ENCODE peak calls at places on chromosomes 2 and 18, in seven cellular contexts. E is left ventricle myocardium inferior, O is AG09319, Y is GM04504, L is midbrain, G is choroid plexus epithelial cell, I is NCI-H446 treated with DMSO at 0.1 percent for 48 hours. Z is an unnamed sample.

GRCh38 chr2:108182489-108182888 is 57.3 kb upstream of the SULT1C3 start:
- DNase-seq in E (no peak), O (no peak), Y (no peak), L (no peak), G (peak), I (no peak), Z (peak)

GRCh38 chr2:222613715-222614331 is 42.1 kb downstream of the FARSB start:
- DNase-seq in E (no peak), O (no peak), Y (no peak), L (peak), G (peak), I (peak), Z (peak)

GRCh38 chr2:240988571-240989271 is 9.7 kb upstream of the SNED1 start:
- DNase-seq in E (no peak), O (no peak), Y (no peak), L (no peak), G (no peak), I (no peak), Z (no peak)

GRCh38 chr2:170163666-170164065 is 14.3 kb upstream of the MYO3B start:
- DNase-seq in E (no peak), O (no peak), Y (no peak), L (no peak), G (no peak), I (no peak), Z (no peak)

GRCh38 chr2:127415593-127416485 is 2.4 kb upstream of the PROC start:
- DNase-seq in E (peak), O (no peak), Y (no peak), L (peak), G (peak), I (no peak), Z (peak)

GRCh38 chr18:7000484-7001096 is 117.0 kb downstream of the LAMA1 start:
- DNase-seq in E (no peak), O (peak), Y (peak), L (no peak), G (peak), I (no peak), Z (peak)

GRCh38 chr2:215921884-215922283 is 91.5 kb downstream of the MREG start:
- DNase-seq in E (no peak), O (peak), Y (no peak), L (no peak), G (peak), I (no peak), Z (peak)

GRCh38 chr2:42804338-42804737 is 12.0 kb upstream of the HAAO start:
- DNase-seq in E (no peak), O (peak), Y (no peak), L (no peak), G (peak), I (no peak), Z (no peak)

GRCh38 chr2:101219281-101219680 is 33.4 kb upstream of the CNOT11 start:
- DNase-seq in E (no peak), O (no peak), Y (no peak), L (no peak), G (no peak), I (no peak), Z (no peak)

GRCh38 chr2:98558852-98559530 is 49.3 kb downstream of the COA5 start:
- DNase-seq in E (no peak), O (no peak), Y (no peak), L (no peak), G (no peak), I (no peak), Z (no peak)

GRCh38 chr2:71419976-71420375 is 33.4 kb upstream of the DYSF start:
- DNase-seq in E (no peak), O (no peak), Y (no peak), L (no peak), G (no peak), I (no peak), Z (no peak)

GRCh38 chr2:128416781-128417180 is 98.1 kb upstream of the HS6ST1 start:
- DNase-seq in E (no peak), O (no peak), Y (no peak), L (no peak), G (no peak), I (no peak), Z (no peak)

GRCh38 chr2:162821176-162821575 is 17.4 kb downstream of the KCNH7 start:
- DNase-seq in E (no peak), O (no peak), Y (no peak), L (no peak), G (peak), I (no peak), Z (peak)

GRCh38 chr2:218284106-218284811 is 8.0 kb downstream of the TMBIM1 start:
- DNase-seq in E (no peak), O (no peak), Y (no peak), L (no peak), G (peak), I (no peak), Z (no peak)

GRCh38 chr2:177797808-177798207 is 274.8 kb downstream of the PDE11A start:
- DNase-seq in E (no peak), O (no peak), Y (no peak), L (no peak), G (no peak), I (no peak), Z (peak)

GRCh38 chr18:80070825-80071224 is 36.6 kb downstream of the RBFA start:
- DNase-seq in E (no peak), O (no peak), Y (no peak), L (no peak), G (no peak), I (no peak), Z (peak)

GRCh38 chr2:103139628-103140268 is 377.9 kb downstream of the TMEM182 start:
- DNase-seq in E (no peak), O (no peak), Y (no peak), L (no peak), G (no peak), I (no peak), Z (no peak)

GRCh38 chr2:121130301-121130850 is 154.6 kb downstream of the TFCP2L1 start:
- DNase-seq in E (no peak), O (no peak), Y (no peak), L (no peak), G (no peak), I (no peak), Z (peak)

GRCh38 chr2:109612991-109613921 is 510 bp downstream of the SEPTIN10 start:
- DNase-seq in E (peak), O (no peak), Y (peak), L (peak), G (peak), I (no peak), Z (peak)

GRCh38 chr18:51330739-51331138 is 133.3 kb upstream of the MEX3C start:
- DNase-seq in E (no peak), O (no peak), Y (no peak), L (no peak), G (no peak), I (no peak), Z (peak)

GRCh38 chr18:14086459-14087231 is 45.6 kb downstream of the ZNF519 start:
- DNase-seq in E (no peak), O (peak), Y (peak), L (peak), G (peak), I (peak), Z (peak)

GRCh38 chr2:189285351-189285750 is 105.8 kb upstream of the COL5A2 start:
- DNase-seq in E (no peak), O (no peak), Y (no peak), L (no peak), G (peak), I (no peak), Z (no peak)

GRCh38 chr2:191150451-191151314 is at the start of gene STAT4:
- DNase-seq in E (no peak), O (no peak), Y (no peak), L (no peak), G (peak), I (no peak), Z (peak)

GRCh38 chr2:64770137-64770780 is 116.5 kb upstream of the SERTAD2 start:
- DNase-seq in E (no peak), O (no peak), Y (no peak), L (no peak), G (peak), I (no peak), Z (no peak)

GRCh38 chr2:239274391-239275001 is 126.3 kb downstream of the HDAC4 start:
- DNase-seq in E (no peak), O (peak), Y (peak), L (no peak), G (peak), I (no peak), Z (no peak)

GRCh38 chr2:6963727-6964126 is 46.5 kb downstream of the RNF144A start:
- DNase-seq in E (no peak), O (no peak), Y (no peak), L (no peak), G (no peak), I (no peak), Z (no peak)

GRCh38 chr2:46493241-46493970 is 14.0 kb downstream of the TMEM247 start:
- DNase-seq in E (no peak), O (no peak), Y (peak), L (no peak), G (peak), I (no peak), Z (no peak)

GRCh38 chr2:8394569-8395359 is 287.1 kb upstream of the ID2 start:
- DNase-seq in E (no peak), O (no peak), Y (no peak), L (no peak), G (no peak), I (no peak), Z (no peak)

GRCh38 chr2:205660521-205661124 is 21.7 kb upstream of the NRP2 start:
- DNase-seq in E (no peak), O (peak), Y (peak), L (no peak), G (peak), I (no peak), Z (peak)

GRCh38 chr2:200405599-200406298 is 99.3 kb downstream of the SPATS2L start:
- DNase-seq in E (no peak), O (no peak), Y (peak), L (no peak), G (peak), I (no peak), Z (peak)

GRCh38 chr2:241909769-241910168 is 40.2 kb downstream of the RTP5 start:
- DNase-seq in E (no peak), O (no peak), Y (no peak), L (no peak), G (no peak), I (no peak), Z (no peak)

GRCh38 chr2:126793885-126794613 is 104.6 kb upstream of the TEX51 start:
- DNase-seq in E (no peak), O (no peak), Y (no peak), L (no peak), G (no peak), I (no peak), Z (no peak)

GRCh38 chr2:38462121-38462634 is 85.1 kb upstream of the ATL2 start:
- DNase-seq in E (no peak), O (peak), Y (peak), L (no peak), G (peak), I (peak), Z (no peak)

GRCh38 chr2:133333189-133333588 is 235.1 kb downstream of the NCKAP5 start:
- DNase-seq in E (no peak), O (no peak), Y (no peak), L (no peak), G (no peak), I (no peak), Z (no peak)

GRCh38 chr2:96091711-96092579 is 24.4 kb downstream of the ADRA2B start:
- DNase-seq in E (peak), O (no peak), Y (no peak), L (no peak), G (no peak), I (no peak), Z (peak)

GRCh38 chr18:76385681-76385975 is 109.4 kb downstream of the ZNF516 start:
- DNase-seq in E (no peak), O (no peak), Y (no peak), L (no peak), G (no peak), I (no peak), Z (no peak)

GRCh38 chr2:237648016-237648381 is 20.6 kb downstream of the LRRFIP1 start:
- DNase-seq in E (no peak), O (no peak), Y (no peak), L (no peak), G (no peak), I (no peak), Z (no peak)

GRCh38 chr2:163420604-163421003 is 315.2 kb downstream of the FIGN start:
- DNase-seq in E (no peak), O (no peak), Y (no peak), L (no peak), G (no peak), I (no peak), Z (no peak)

Z was measured in NCI-H69.